ENCODE peak calls at places on chromosomes 12 and 14, in eight cellular contexts. V, C, G, R, Z, O, P and F are unnamed samples.

GRCh38 chr14:67251573-67252226 is 10.5 kb downstream of the PALS1 start:
- DNase-seq in P (no peak), G (no peak), Z (no peak), C (no peak), O (no peak), R (no peak), V (no peak), F (no peak)

GRCh38 chr14:70624972-70625371 is 16.7 kb upstream of the TTC9 start:
- DNase-seq in G (no peak), C (no peak), V (no peak), R (no peak), Z (no peak), P (no peak), O (no peak), F (no peak)

GRCh38 chr12:41264281-41264680 is 76.2 kb downstream of the PDZRN4 start:
- DNase-seq in O (no peak), V (no peak), C (no peak), G (no peak), Z (no peak), P (no peak), R (no peak), F (no peak)

GRCh38 chr14:68365228-68365627 is 427.6 kb downstream of the ZFP36L1 start:
- DNase-seq in O (peak; percentile 37), P (no peak), G (no peak), V (no peak), Z (no peak), C (no peak), R (no peak), F (no peak)

GRCh38 chr12:3533703-3534386 is 42.8 kb downstream of the PRMT8 start:
- DNase-seq in Z (no peak), C (no peak), O (no peak), R (peak; percentile 55), P (no peak), G (no peak), V (no peak), F (no peak)

GRCh38 chr14:68762944-68763831 is 29.7 kb downstream of the ZFP36L1 start:
- DNase-seq in R (no peak), P (no peak), O (no peak), V (peak; percentile 77), Z (no peak), G (no peak), C (no peak), F (peak; percentile 60)

GRCh38 chr14:21201732-21202462 is 46.0 kb upstream of the OR5AU1 start:
- DNase-seq in R (no peak), V (peak; percentile 49), O (no peak), C (no peak), G (no peak), Z (no peak), P (no peak), F (no peak)

GRCh38 chr12:82414926-82415325 is 56.6 kb downstream of the METTL25 start:
- DNase-seq in V (no peak), P (no peak), Z (no peak), O (no peak), G (no peak), C (no peak), R (no peak), F (no peak)

GRCh38 chr14:64541971-64542838 is 1.7 kb downstream of the HSPA2 start:
- DNase-seq in V (no peak), C (no peak), P (no peak), G (no peak), Z (no peak), R (no peak), O (no peak), F (peak; percentile 24)

GRCh38 chr14:64324461-64325255 is 30.5 kb upstream of the ESR2 start:
- DNase-seq in P (no peak), G (no peak), Z (no peak), C (no peak), O (peak; percentile 18), V (no peak), R (no peak), F (no peak)

GRCh38 chr14:103118019-103118662 is 5.1 kb upstream of the TNFAIP2 start:
- DNase-seq in Z (no peak), C (no peak), P (no peak), R (no peak), V (no peak), G (peak; percentile 72), O (no peak), F (no peak)

GRCh38 chr12:102043928-102044327 is 17.9 kb downstream of the WASHC3 start:
- DNase-seq in R (no peak), C (peak; percentile 54), Z (no peak), O (no peak), V (no peak), G (no peak), P (peak; percentile 73), F (no peak)
- TF ChIP-seq CTCF in R (no peak), C (no peak), Z (no peak), O (no peak), V (no peak), G (no peak), P (no peak), F (no peak)

DNA sequence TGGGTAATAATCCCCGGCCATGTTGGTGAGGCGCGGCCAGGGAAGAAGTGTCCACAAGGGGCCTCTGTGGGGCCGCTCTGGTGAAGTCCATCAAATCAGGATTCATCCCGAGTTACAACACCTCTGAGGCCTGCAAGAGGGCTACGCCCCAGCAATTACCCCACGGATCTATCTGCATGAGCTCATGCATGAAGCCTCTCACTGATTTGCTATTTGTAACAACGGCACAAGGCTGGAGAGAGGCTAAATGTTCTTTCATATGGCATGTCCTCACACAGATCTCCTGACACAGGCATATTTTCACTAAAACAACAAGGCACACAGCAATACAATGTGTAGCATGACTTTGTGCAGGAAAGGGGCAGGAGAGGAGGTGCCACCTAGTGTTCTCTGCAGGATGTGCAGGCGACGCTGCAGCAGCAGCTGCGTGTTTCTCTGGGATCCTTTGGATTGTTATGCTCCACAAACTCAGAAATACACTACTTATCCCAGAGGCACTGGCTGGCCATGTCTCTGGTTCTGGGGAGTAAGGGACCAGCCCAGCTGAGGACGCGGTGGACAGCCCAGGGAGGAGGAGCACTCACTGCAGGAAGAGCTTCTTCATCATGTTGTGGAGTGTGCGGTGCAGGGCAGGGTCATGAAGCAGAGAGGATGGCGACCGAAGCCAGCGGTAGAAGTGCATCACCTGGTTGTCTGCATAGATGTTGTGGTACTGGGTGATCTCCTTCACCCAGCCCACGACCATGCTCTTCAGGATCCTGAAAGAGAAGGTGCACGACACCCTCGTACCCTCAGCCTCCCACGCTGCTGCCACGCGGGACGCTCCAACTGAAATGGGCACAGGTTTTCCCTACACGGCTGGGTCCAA is 20.2 kb downstream of the P2RX2 start:
- DNase-seq in O (peak; percentile 28), R (no peak), C (no peak), G (peak; percentile 33), V (peak; percentile 60), Z (no peak), P (no peak), F (peak; percentile 66)
- TF ChIP-seq CTCF in O (peak; percentile 88), R (no peak), C (peak; percentile 79), G (peak; percentile 38), V (peak; percentile 93), Z (no peak), P (peak; percentile 68), F (peak; percentile 82)

GRCh38 chr12:23380419-23381100 is 568.9 kb downstream of the SOX5 start:
- DNase-seq in G (no peak), V (no peak), O (no peak), R (no peak), Z (no peak), P (no peak), C (no peak), F (no peak)

GRCh38 chr12:23376238-23376637 is 573.2 kb downstream of the SOX5 start:
- DNase-seq in R (no peak), Z (no peak), G (no peak), C (no peak), V (no peak), P (no peak), O (no peak), F (no peak)
- TF ChIP-seq CTCF in R (no peak), Z (no peak), G (no peak), C (no peak), V (no peak), P (no peak), O (no peak), F (no peak)

DNA sequence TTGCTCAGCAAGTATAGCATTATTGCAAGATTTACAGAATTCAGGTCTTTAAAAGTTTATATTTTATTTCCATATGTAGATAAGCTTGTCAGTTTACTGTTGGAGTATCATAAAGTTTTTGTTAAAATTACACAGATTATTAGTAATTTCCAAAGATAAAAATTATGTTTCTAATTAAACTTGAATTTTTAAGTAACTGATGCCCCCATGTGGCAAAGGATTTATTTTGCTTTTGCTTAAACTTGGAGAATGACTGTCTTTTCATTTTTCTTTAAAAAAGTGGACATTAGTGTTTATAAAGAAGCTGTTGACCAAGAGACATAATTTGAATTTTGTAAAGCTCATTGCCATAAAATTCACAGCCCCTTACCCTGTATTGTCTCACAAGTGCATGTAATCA is 45.8 kb downstream of the ETNK1 start:
- DNase-seq in G (no peak), C (no peak), P (no peak), O (no peak), V (no peak), Z (no peak), R (no peak), F (no peak)
- TF ChIP-seq CTCF in G (no peak), C (no peak), P (no peak), O (peak; percentile 24), V (no peak), Z (no peak), R (no peak), F (no peak)

DNA sequence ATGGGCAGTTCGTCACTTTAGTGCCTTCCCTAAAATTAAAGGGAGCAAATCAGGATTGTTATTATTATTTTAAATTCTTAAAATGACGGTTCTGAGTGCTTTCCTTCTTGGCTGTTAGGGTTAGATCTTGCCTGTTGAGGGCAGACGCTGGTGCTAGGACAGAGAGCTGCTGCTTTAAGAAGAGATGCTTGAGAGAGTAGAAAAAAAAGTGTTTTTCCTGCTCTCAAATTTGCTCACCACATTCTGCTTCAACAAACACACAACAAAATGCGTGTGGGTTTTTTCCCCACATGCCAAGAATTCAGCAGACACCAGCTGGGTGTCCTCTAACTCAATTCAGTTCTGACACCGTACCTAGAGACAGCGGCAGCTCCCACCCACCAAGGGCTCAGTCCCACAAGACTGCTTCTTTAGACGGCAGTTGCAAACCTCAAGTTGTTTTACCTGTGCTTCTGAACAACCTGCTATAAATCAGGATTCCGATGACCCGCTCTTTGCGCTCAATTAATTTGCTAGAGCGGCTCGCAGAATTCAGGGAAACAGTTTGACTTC is 75.8 kb upstream of the RIN3 start:
- DNase-seq in O (no peak), G (no peak), V (no peak), Z (no peak), P (peak; percentile 82), C (peak; percentile 31), R (no peak), F (no peak)
- TF ChIP-seq CTCF in O (no peak), G (no peak), V (no peak), Z (no peak), P (no peak), C (no peak), R (no peak), F (no peak)